ENCODE peak calls at places on chromosomes 7 and 10, in six cellular contexts. Y is NCI-H146; E is K562; H is HepG2; W is activated T-helper 1 cell treated with anti-CD3 and anti-CD28 coated beads, Interleukin-2, amount 50 U/mL, for 16 hours; B is astrocyte of the cerebellum. J is an unnamed sample.

GRCh38 chr10:33311640-33312039 is 22.8 kb downstream of the NRP1 start:
- DNase-seq in H (no peak), W (no peak), B (no peak), E (no peak), Y (no peak), J (no peak)

GRCh38 chr10:24723386-24723787 is 300 bp downstream of the ARHGAP21 start:
- DNase-seq in B (no peak), E (no peak), W (no peak), Y (no peak), H (no peak), J (peak; percentile 29)

GRCh38 chr7:66522518-66522917 is 106.2 kb upstream of the KCTD7 start:
- DNase-seq in W (no peak), E (no peak), B (no peak), Y (no peak), H (no peak), J (peak; percentile 24)

GRCh38 chr10:62934258-62934657 is 118.1 kb upstream of the EGR2 start:
- DNase-seq in B (no peak), Y (no peak), H (no peak), W (no peak), E (no peak), J (no peak)

GRCh38 chr7:1819258-1819841 is 149.3 kb downstream of the ELFN1 start:
- DNase-seq in E (no peak), W (no peak), B (no peak), Y (no peak), H (no peak), J (no peak)

GRCh38 chr10:80290474-80291220 is 1.2 kb upstream of the MAT1A start:
- DNase-seq in E (no peak), B (no peak), W (no peak), H (peak; percentile 88), Y (no peak), J (no peak)

GRCh38 chr10:129775681-129776080 is 188.4 kb downstream of the EBF3 start:
- DNase-seq in B (no peak), W (no peak), H (no peak), E (no peak), Y (no peak), J (no peak)

GRCh38 chr7:22087861-22088260 is 142.2 kb upstream of the CDCA7L start:
- DNase-seq in E (no peak), B (no peak), W (no peak), H (no peak), Y (no peak), J (no peak)

GRCh38 chr7:84948632-84949031 is 238.2 kb downstream of the SEMA3D start:
- DNase-seq in W (no peak), Y (no peak), H (no peak), B (no peak), E (no peak), J (no peak)

GRCh38 chr7:22948770-22949169 is 65.2 kb downstream of the HYCC1 start:
- DNase-seq in B (no peak), W (no peak), H (no peak), Y (no peak), E (no peak), J (peak; percentile 13)

GRCh38 chr10:28692050-28692449 is 14.7 kb downstream of the BAMBI start:
- DNase-seq in H (no peak), B (no peak), E (no peak), Y (no peak), W (no peak), J (no peak)

GRCh38 chr7:18421297-18422004 is 74.1 kb upstream of the HDAC9 start:
- DNase-seq in H (no peak), B (no peak), W (no peak), E (no peak), Y (no peak), J (no peak)

GRCh38 chr7:133486-133885 is 58.9 kb upstream of the FAM20C start:
- DNase-seq in W (no peak), H (no peak), Y (no peak), E (no peak), B (no peak), J (no peak)

GRCh38 chr10:6737080-6737641 is 157.1 kb upstream of the PRKCQ start:
- DNase-seq in E (no peak), H (no peak), W (no peak), Y (no peak), B (no peak), J (no peak)

GRCh38 chr10:131860806-131861440 is 39.9 kb upstream of the PPP2R2D start:
- DNase-seq in E (peak; percentile 13), W (no peak), Y (no peak), B (no peak), H (no peak), J (no peak)

GRCh38 chr10:131743190-131744151 is 157.3 kb upstream of the PPP2R2D start:
- DNase-seq in E (no peak), B (no peak), Y (no peak), W (no peak), H (no peak), J (no peak)

GRCh38 chr10:109902992-109903947 is 20.0 kb downstream of the XPNPEP1 start:
- DNase-seq in W (no peak), H (no peak), B (no peak), E (no peak), Y (no peak), J (no peak)

GRCh38 chr7:101332026-101332425 is 10.4 kb upstream of the IFT22 start:
- DNase-seq in Y (no peak), B (no peak), E (no peak), W (no peak), H (no peak), J (no peak)

GRCh38 chr7:137578541-137578940 is 235.0 kb upstream of the PTN start:
- DNase-seq in E (no peak), H (no peak), Y (no peak), W (no peak), B (no peak), J (no peak)

GRCh38 chr10:97719602-97720001 is 6.1 kb downstream of the MARVELD1 start:
- DNase-seq in W (no peak), H (no peak), B (no peak), E (no peak), Y (no peak), J (no peak)

GRCh38 chr7:41900532-41900931 is 197.6 kb upstream of the INHBA start:
- DNase-seq in W (no peak), H (no peak), Y (no peak), E (no peak), B (no peak), J (no peak)

GRCh38 chr7:27636326-27637006 is 26.2 kb downstream of the HIBADH start:
- DNase-seq in H (no peak), Y (no peak), W (no peak), B (no peak), E (no peak), J (no peak)

GRCh38 chr7:54773472-54774399 is 14.7 kb upstream of the SEC61G start:
- DNase-seq in Y (peak; percentile 77), W (peak; percentile 42), B (peak; percentile 74), E (peak; percentile 67), H (peak; percentile 73), J (peak; percentile 85)

GRCh38 chr10:77713506-77714280 is 76.1 kb upstream of the KCNMA1 start:
- DNase-seq in W (no peak), E (no peak), B (no peak), Y (no peak), H (no peak), J (no peak)

GRCh38 chr7:22185559-22185958 is 171.4 kb downstream of the RAPGEF5 start:
- DNase-seq in B (no peak), E (no peak), W (no peak), H (no peak), Y (peak; percentile 45), J (no peak)

GRCh38 chr10:79235765-79236755 is 111.2 kb upstream of the PPIF start:
- DNase-seq in W (no peak), Y (no peak), B (no peak), H (no peak), E (no peak), J (no peak)

GRCh38 chr7:29102554-29103151 is 43.7 kb downstream of the CPVL start:
- DNase-seq in W (no peak), Y (peak; percentile 65), B (peak; percentile 47), E (peak; percentile 44), H (peak; percentile 48), J (peak; percentile 56)

GRCh38 chr7:22561356-22561755 is 61.4 kb upstream of the STEAP1B start:
- DNase-seq in B (peak; percentile 99), Y (no peak), E (no peak), W (no peak), H (peak; percentile 72), J (no peak)

GRCh38 chr7:117834983-117835664 is 38.1 kb downstream of the CTTNBP2 start:
- DNase-seq in B (no peak), H (no peak), E (no peak), Y (no peak), W (no peak), J (no peak)

GRCh38 chr10:81866753-81867152 is 8.2 kb upstream of the NRG3 start:
- DNase-seq in E (no peak), W (no peak), Y (no peak), B (no peak), H (no peak), J (no peak)